ENCODE peak calls at places on chromosomes 3 and 15, in seven cellular contexts. I is thoracic aorta, P is breast epithelium, R is upper lobe of right lung, F is coronary artery, A is GM23248, C is gastrocnemius medialis. Z is an unnamed sample.

GRCh38 chr15:59029554-59029953 is 42.1 kb downstream of the RNF111 start:
- DNase-seq in P (no peak), A (no peak), R (no peak), I (no peak), F (no peak), C (no peak), Z (no peak)

GRCh38 chr15:70748281-70748747 is 15.0 kb downstream of the UACA start:
- DNase-seq in A (peak), I (no peak), F (no peak), C (peak), R (no peak), P (no peak), Z (peak)

GRCh38 chr3:16329036-16329791 is 64.2 kb downstream of the OXNAD1 start:
- DNase-seq in C (peak), P (no peak), A (no peak), R (no peak), I (no peak), F (no peak), Z (no peak)

GRCh38 chr3:98008751-98009373 is 26.3 kb downstream of the GABRR3 start:
- DNase-seq in A (no peak), C (no peak), P (no peak), R (no peak), F (no peak), I (no peak), Z (no peak)

GRCh38 chr15:63052961-63053698 is 10.6 kb downstream of the TPM1 start:
- DNase-seq in A (peak), F (peak), C (peak), R (no peak), P (peak), I (peak), Z (no peak)

GRCh38 chr3:81218023-81218422 is 543.4 kb downstream of the GBE1 start:
- DNase-seq in C (no peak), R (no peak), I (no peak), F (no peak), A (peak), P (no peak), Z (no peak)

GRCh38 chr3:57268416-57268815 is 24.1 kb downstream of the ASB14 start:
- DNase-seq in I (no peak), A (no peak), F (no peak), R (no peak), C (no peak), P (no peak), Z (no peak)

GRCh38 chr3:127027061-127027735 is 44.3 kb downstream of the PLXNA1 start:
- DNase-seq in R (no peak), I (no peak), A (no peak), F (no peak), P (no peak), C (no peak), Z (peak)

GRCh38 chr15:80619677-80620076 is 75.4 kb upstream of the ABHD17C start:
- DNase-seq in C (no peak), I (no peak), F (no peak), P (no peak), R (no peak), A (peak), Z (no peak)

GRCh38 chr15:58573270-58573669 is 141.5 kb downstream of the LIPC start:
- DNase-seq in F (no peak), C (no peak), R (no peak), I (no peak), P (no peak), A (no peak), Z (no peak)

GRCh38 chr15:68693071-68693470 is 114.3 kb downstream of the CORO2B start:
- DNase-seq in R (no peak), C (no peak), I (no peak), A (no peak), P (no peak), F (no peak), Z (no peak)

GRCh38 chr3:156681003-156681402 is 6.6 kb downstream of the TIPARP start:
- DNase-seq in F (no peak), A (peak), R (no peak), P (peak), I (no peak), C (no peak), Z (no peak)

GRCh38 chr3:186217820-186218164 is 108.9 kb upstream of the ETV5 start:
- DNase-seq in C (no peak), R (no peak), F (no peak), I (no peak), P (no peak), A (no peak), Z (no peak)

GRCh38 chr3:106528932-106529331 is 660.1 kb upstream of the CBLB start:
- DNase-seq in F (no peak), I (no peak), R (no peak), C (no peak), P (no peak), A (no peak), Z (no peak)

GRCh38 chr3:53506110-53506762 is 11.8 kb downstream of the CACNA1D start:
- DNase-seq in R (no peak), F (no peak), C (no peak), P (no peak), I (no peak), A (no peak), Z (no peak)

GRCh38 chr15:65792988-65793812 is 1.1 kb upstream of the DENND4A start:
- DNase-seq in I (no peak), F (no peak), A (no peak), R (no peak), C (no peak), P (no peak), Z (peak)

GRCh38 chr15:68650901-68651709 is 72.3 kb downstream of the CORO2B start:
- DNase-seq in P (peak), C (no peak), A (no peak), F (peak), I (no peak), R (peak), Z (peak)

GRCh38 chr3:195425849-195426248 is 17.0 kb downstream of the ACAP2 start:
- DNase-seq in I (no peak), R (no peak), A (no peak), P (no peak), F (no peak), C (no peak), Z (no peak)

GRCh38 chr3:71578045-71578730 is 5.3 kb downstream of the FOXP1 start:
- DNase-seq in F (no peak), A (peak), C (no peak), I (no peak), R (no peak), P (no peak), Z (no peak)

GRCh38 chr3:71580636-71581215 is 2.8 kb downstream of the FOXP1 start:
- DNase-seq in R (no peak), P (no peak), F (no peak), C (no peak), I (no peak), A (peak), Z (no peak)

GRCh38 chr3:71581451-71581980 is 2.0 kb downstream of the FOXP1 start:
- DNase-seq in R (peak), P (peak), C (peak), A (peak), I (no peak), F (peak), Z (peak)

GRCh38 chr3:71579301-71579933 is 4.1 kb downstream of the FOXP1 start:
- DNase-seq in C (no peak), P (no peak), R (no peak), I (no peak), F (no peak), A (no peak), Z (no peak)

DNA sequence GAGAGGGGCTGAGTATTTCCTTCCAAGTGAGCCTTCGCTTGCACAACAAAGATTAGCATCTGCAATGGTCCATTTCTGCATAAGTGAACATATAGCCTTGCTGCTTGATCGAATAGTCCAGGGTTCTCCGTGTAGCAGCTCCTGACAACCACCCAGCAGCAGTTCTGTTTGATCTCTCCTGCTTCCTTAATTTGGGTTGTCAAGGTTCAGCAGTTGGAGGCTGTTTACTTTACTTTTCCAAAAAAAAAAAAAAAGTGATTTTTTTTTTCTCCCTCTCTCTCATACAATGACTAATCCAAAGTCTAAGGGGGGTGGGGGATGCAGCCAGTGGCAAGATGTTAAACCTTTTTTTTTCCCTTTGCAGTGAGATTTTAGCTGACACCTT is 3.6 kb downstream of the FOXP1 start:
- DNase-seq in P (no peak), I (no peak), R (no peak), A (peak), C (no peak), F (no peak), Z (no peak)
- H3K4me3 ChIP-seq in P (peak), I (peak), R (peak), A (peak), C (no peak), F (peak), Z (peak)

GRCh38 chr3:175668300-175668699 is 809.2 kb downstream of the NAALADL2 start:
- DNase-seq in I (no peak), A (peak), R (no peak), P (no peak), F (no peak), C (no peak), Z (no peak)

GRCh38 chr3:175662815-175663214 is 803.7 kb downstream of the NAALADL2 start:
- DNase-seq in C (no peak), P (no peak), A (no peak), I (no peak), R (no peak), F (no peak), Z (no peak)

GRCh38 chr3:175670572-175670971 is 811.4 kb downstream of the NAALADL2 start:
- DNase-seq in R (no peak), A (peak), C (no peak), I (no peak), P (no peak), F (no peak), Z (no peak)

GRCh38 chr3:175659951-175660350 is 800.8 kb downstream of the NAALADL2 start:
- DNase-seq in A (no peak), R (no peak), P (no peak), C (no peak), F (no peak), I (no peak), Z (no peak)

GRCh38 chr3:175664911-175665310 is 805.8 kb downstream of the NAALADL2 start:
- DNase-seq in R (no peak), A (no peak), F (no peak), C (no peak), I (no peak), P (no peak), Z (no peak)
- H3K27ac ChIP-seq in R (no peak), A (no peak), F (no peak), C (no peak), I (no peak), P (no peak), Z (no peak)

DNA sequence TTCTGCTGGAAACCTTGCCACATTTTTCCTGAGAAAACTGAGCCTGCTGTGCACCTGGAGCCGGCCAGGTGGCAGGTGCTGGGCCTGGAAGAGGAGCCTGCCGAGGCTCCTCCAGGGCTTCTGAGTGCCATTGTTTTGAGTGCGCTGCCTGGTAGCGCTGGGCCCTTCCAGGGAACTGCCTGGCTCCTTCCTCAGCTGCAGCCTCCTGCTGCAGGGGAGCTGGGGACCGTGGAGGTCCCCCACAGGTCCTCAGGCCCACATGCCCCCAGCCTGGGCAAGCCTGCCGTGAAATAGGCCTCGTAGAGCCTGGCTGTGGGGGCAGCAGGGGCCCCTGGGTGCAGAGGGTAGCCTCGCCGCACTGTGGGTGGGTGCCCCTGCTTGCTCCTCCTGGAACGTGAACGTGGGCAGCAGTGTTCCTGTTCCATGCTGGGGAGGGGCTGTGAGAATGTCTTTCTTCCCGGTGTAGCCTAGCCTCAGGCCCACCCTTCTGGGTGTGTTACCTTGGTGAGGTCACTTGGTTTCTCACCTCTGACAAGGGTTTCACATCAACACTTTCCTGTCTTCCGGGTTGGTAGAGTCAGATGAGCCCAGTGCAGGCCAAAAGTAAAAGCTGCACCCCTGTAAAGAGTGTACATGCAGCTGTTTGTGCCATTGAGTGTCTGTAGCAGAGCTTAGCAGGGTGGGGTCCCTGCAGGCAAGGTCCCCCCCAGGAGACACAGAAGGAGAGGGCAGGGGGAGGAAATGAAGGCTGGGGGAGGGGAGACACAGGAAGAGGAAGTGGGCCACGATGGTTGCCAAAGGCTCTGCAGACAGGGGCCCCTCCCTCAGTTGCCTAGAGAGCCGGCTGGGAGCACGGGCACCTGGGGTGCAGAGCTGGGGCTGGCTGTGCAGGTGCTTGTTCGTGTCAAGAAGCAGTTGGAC is 34.5 kb downstream of the KLF13 start:
- DNase-seq in A (no peak), R (peak), F (no peak), C (no peak), I (no peak), P (no peak), Z (peak)
- H3K4me3 ChIP-seq in A (no peak), R (peak), F (peak), C (no peak), I (peak), P (no peak), Z (no peak)

GRCh38 chr3:153881201-153881600 is 240.0 kb upstream of the ARHGEF26 start:
- DNase-seq in P (no peak), I (no peak), F (no peak), A (peak), C (no peak), R (no peak), Z (no peak)
- H3K27ac ChIP-seq in P (no peak), I (no peak), F (no peak), A (no peak), C (no peak), R (no peak), Z (no peak)

GRCh38 chr3:173399001-173399400 is 1.5 kb downstream of the NLGN1 start:
- DNase-seq in P (no peak), I (no peak), R (no peak), A (peak), F (no peak), C (no peak), Z (no peak)
- H3K4me3 ChIP-seq in P (no peak), I (peak), R (no peak), A (peak), F (peak), C (no peak), Z (no peak)

Z was measured in upper lobe of left lung.